ENCODE peak calls at places on chromosomes 5 and 9, in ten cellular contexts. B is BE2C; P is A549; O is naive thymus-derived CD8-positive, alpha-beta T cell; I is heart left ventricle; S is globus pallidus; W is NCI-H1105; F is stimulated activated CD4-positive, alpha-beta T cell treated with anti-CD3 and anti-CD28 coated beads, Interleukin-2, amount 100 ng/mL, for 24 hours; V is GM23338; Z is GM12865. M is an unnamed sample.

GRCh38 chr5:137629646-137630045 is 106.2 kb downstream of the KLHL3 start:
- DNase-seq in P (peak), V (peak), S (no peak), W (peak), Z (peak), F (no peak), O (peak), I (no peak), B (peak), M (peak)

GRCh38 chr5:87002485-87002884 is 265.2 kb upstream of the RASA1 start:
- DNase-seq in P (no peak), B (no peak), V (no peak), I (no peak), W (no peak), S (no peak), F (no peak), Z (no peak), O (no peak), M (no peak)

GRCh38 chr5:126188804-126189203 is 234.4 kb upstream of the GRAMD2B start:
- DNase-seq in Z (no peak), I (no peak), B (no peak), W (no peak), F (no peak), P (no peak), V (no peak), S (no peak), O (no peak), M (no peak)

GRCh38 chr9:100375677-100376076 is 22.9 kb upstream of the TEX10 start:
- DNase-seq in I (no peak), F (no peak), B (no peak), Z (no peak), W (no peak), P (no peak), S (no peak), V (peak), O (no peak), M (no peak)

GRCh38 chr9:123414226-123414625 is 58.2 kb downstream of the CRB2 start:
- DNase-seq in S (no peak), V (no peak), O (no peak), P (no peak), Z (no peak), F (no peak), W (no peak), B (no peak), I (no peak), M (no peak)

GRCh38 chr5:118434522-118434921 is 553.8 kb downstream of the DTWD2 start:
- DNase-seq in Z (no peak), O (no peak), B (no peak), V (no peak), I (no peak), W (no peak), S (no peak), F (no peak), P (no peak), M (no peak)

GRCh38 chr9:120358877-120359276 is 221.1 kb downstream of the CDK5RAP2 start:
- DNase-seq in I (no peak), B (no peak), S (no peak), P (no peak), O (no peak), F (no peak), W (no peak), Z (no peak), V (peak), M (no peak)

GRCh38 chr5:115686692-115687054 is 60.8 kb upstream of the TMED7 start:
- DNase-seq in V (no peak), I (no peak), F (no peak), P (no peak), B (no peak), W (no peak), S (no peak), O (no peak), Z (no peak), M (no peak)

GRCh38 chr5:78076351-78076750 is 218.1 kb downstream of the AP3B1 start:
- DNase-seq in I (no peak), S (no peak), Z (no peak), B (no peak), V (peak), P (no peak), F (no peak), O (no peak), W (no peak), M (no peak)

GRCh38 chr9:96241391-96241809 is 60.6 kb downstream of the HSD17B3 start:
- DNase-seq in P (no peak), Z (peak), I (no peak), B (no peak), O (no peak), S (no peak), W (no peak), F (peak), V (no peak), M (peak)

GRCh38 chr9:83062011-83062652 is 810 bp downstream of the RASEF start:
- DNase-seq in I (no peak), W (peak), V (peak), B (peak), F (no peak), Z (no peak), O (no peak), S (no peak), P (peak), M (peak)

GRCh38 chr9:82797539-82797938 is 265.4 kb downstream of the RASEF start:
- DNase-seq in I (peak), F (no peak), O (no peak), B (peak), V (no peak), Z (no peak), S (no peak), P (no peak), W (peak), M (no peak)

GRCh38 chr5:169176686-169177430 is 124.1 kb downstream of the SLIT3 start:
- DNase-seq in O (no peak), F (no peak), B (peak), S (no peak), W (no peak), P (no peak), V (no peak), I (no peak), Z (no peak), M (no peak)

GRCh38 chr5:74394543-74394923 is 246.0 kb downstream of the ENC1 start:
- DNase-seq in B (no peak), I (no peak), W (no peak), S (no peak), V (peak), F (no peak), O (no peak), P (no peak), Z (peak), M (no peak)

GRCh38 chr5:128905225-128906110 is 59.8 kb upstream of the SLC27A6 start:
- DNase-seq in P (peak), Z (peak), B (peak), W (no peak), F (peak), O (peak), V (peak), S (peak), I (no peak), M (peak)

GRCh38 chr9:134396825-134397224 is 70.6 kb downstream of the RXRA start:
- DNase-seq in P (no peak), S (no peak), Z (peak), I (no peak), V (no peak), W (no peak), F (peak), B (no peak), O (peak), M (peak)

GRCh38 chr9:18238254-18238653 is 235.7 kb upstream of the ADAMTSL1 start:
- DNase-seq in O (no peak), B (no peak), V (no peak), F (no peak), S (no peak), W (no peak), P (peak), I (no peak), Z (no peak), M (no peak)

GRCh38 chr5:140565024-140565779 is 574 bp downstream of the SLC35A4 start:
- DNase-seq in W (no peak), P (no peak), B (no peak), I (no peak), S (no peak), V (no peak), Z (no peak), F (no peak), O (no peak), M (no peak)

GRCh38 chr5:14353661-14354474 is 210.7 kb downstream of the TRIO start:
- DNase-seq in V (no peak), P (no peak), I (no peak), W (no peak), F (no peak), Z (no peak), O (no peak), B (no peak), S (no peak), M (no peak)

GRCh38 chr9:124040186-124040920 is 28.8 kb downstream of the LHX2 start:
- DNase-seq in O (no peak), B (no peak), Z (no peak), I (no peak), S (no peak), V (peak), F (no peak), P (no peak), W (no peak), M (no peak)

GRCh38 chr9:97938081-97938644 is at the start of gene HEMGN:
- DNase-seq in Z (peak), I (no peak), P (no peak), B (no peak), W (no peak), O (peak), F (no peak), S (no peak), V (no peak), M (peak)

GRCh38 chr5:67435007-67435406 is 238.4 kb upstream of the CD180 start:
- DNase-seq in I (no peak), S (no peak), F (no peak), V (no peak), O (no peak), B (no peak), Z (no peak), P (no peak), W (no peak), M (no peak)

GRCh38 chr5:138955013-138955660 is 80.0 kb upstream of the LRRTM2 start:
- DNase-seq in S (peak), I (peak), Z (no peak), O (no peak), W (no peak), F (no peak), V (no peak), P (no peak), B (peak), M (peak)

GRCh38 chr5:148342371-148343048 is 7.2 kb downstream of the SPINK9 start:
- DNase-seq in Z (no peak), O (no peak), V (no peak), S (no peak), B (no peak), W (no peak), F (no peak), I (no peak), P (no peak), M (no peak)

GRCh38 chr9:23431459-23431858 is 394.6 kb downstream of the ELAVL2 start:
- DNase-seq in O (no peak), V (no peak), Z (no peak), P (no peak), W (no peak), S (no peak), F (no peak), B (no peak), I (no peak), M (no peak)

GRCh38 chr5:94276751-94277150 is 341.7 kb downstream of the KIAA0825 start:
- DNase-seq in O (no peak), F (no peak), P (no peak), W (no peak), B (no peak), I (no peak), S (no peak), Z (no peak), V (no peak), M (no peak)

GRCh38 chr9:77744877-77745435 is 96.8 kb upstream of the GNA14 start:
- DNase-seq in B (no peak), Z (no peak), S (no peak), I (no peak), F (no peak), P (no peak), O (no peak), W (no peak), V (peak), M (no peak)

GRCh38 chr5:148542812-148543211 is 111.5 kb downstream of the HTR4 start:
- DNase-seq in I (no peak), V (no peak), F (no peak), P (no peak), W (no peak), S (no peak), Z (no peak), B (no peak), O (no peak), M (no peak)

GRCh38 chr5:1479581-1480188 is 34.4 kb upstream of the SLC6A3 start:
- DNase-seq in V (peak), F (peak), P (peak), I (peak), S (no peak), B (peak), W (no peak), O (peak), Z (peak), M (peak)

GRCh38 chr9:116380496-116380995 is 227.0 kb downstream of the PAPPA start:
- DNase-seq in I (no peak), W (no peak), B (no peak), F (no peak), V (no peak), P (no peak), O (no peak), S (no peak), Z (no peak), M (no peak)

GRCh38 chr9:68970150-68970549 is 43.8 kb downstream of the PRKACG start:
- DNase-seq in V (no peak), B (no peak), F (no peak), S (no peak), W (peak), O (no peak), P (no peak), I (no peak), Z (no peak), M (no peak)

GRCh38 chr5:75363726-75364495 is 26.9 kb downstream of the HMGCR start:
- DNase-seq in P (peak), I (peak), V (peak), W (no peak), O (no peak), S (no peak), B (no peak), F (no peak), Z (no peak), M (no peak)

GRCh38 chr9:84254972-84255371 is 85.6 kb downstream of the SLC28A3 start:
- DNase-seq in S (no peak), O (no peak), W (no peak), P (no peak), F (no peak), Z (no peak), I (peak), B (no peak), V (no peak), M (no peak)

GRCh38 chr9:138071731-138072130 is 194.1 kb downstream of the CACNA1B start:
- DNase-seq in P (no peak), B (no peak), F (no peak), Z (no peak), V (no peak), W (no peak), S (no peak), I (no peak), O (no peak), M (no peak)